ENCODE peak calls at places on chromosomes 5 and 9, in six cellular contexts. S is ecto neural progenitor cell, O is kidney glomerular epithelial cell, E is SJCRH30, Y is T-helper 17 cell, U is RCC 7860. D is an unnamed sample.

GRCh38 chr9:126886897-126887296 is 26.5 kb downstream of the ZBTB34 start:
- DNase-seq in S (no peak), O (no peak), E (no peak), Y (no peak), U (no peak), D (no peak)

GRCh38 chr9:123756484-123757106 is 173.3 kb downstream of the DENND1A start:
- DNase-seq in S (no peak), O (no peak), E (no peak), Y (no peak), U (no peak), D (no peak)

GRCh38 chr5:180866296-180866695 is 5.2 kb upstream of the ZFP62 start:
- DNase-seq in S (no peak), O (no peak), E (peak; percentile 85), Y (no peak), U (no peak), D (no peak)

GRCh38 chr9:89882876-89883275 is 278.1 kb downstream of the GADD45G start:
- DNase-seq in S (peak; percentile 19), O (no peak), E (no peak), Y (no peak), U (no peak), D (no peak)

GRCh38 chr5:131976414-131977211 is 31.1 kb upstream of the MEIKIN start:
- DNase-seq in S (peak; percentile 1), O (no peak), E (no peak), Y (no peak), U (no peak), D (no peak)

GRCh38 chr5:180596115-180596667 is 4.9 kb upstream of the SCGB3A1 start:
- DNase-seq in S (no peak), O (no peak), E (no peak), Y (no peak), U (no peak), D (no peak)

GRCh38 chr9:136567651-136568287 is 21.9 kb upstream of the NOTCH1 start:
- DNase-seq in S (no peak), O (peak; percentile 78), E (peak; percentile 78), Y (no peak), U (peak; percentile 91), D (peak; percentile 67)

GRCh38 chr5:172943283-172943841 is 15.9 kb upstream of the RPL26L1 start:
- DNase-seq in S (no peak), O (peak; percentile 96), E (peak; percentile 58), Y (no peak), U (peak; percentile 98), D (peak; percentile 74)